ENCODE peak calls at places on chromosomes 16 and 17, in seven cellular contexts. A is mucosa of descending colon, G is NCI-H1092 treated with DMSO at 0.1 percent for 48 hours, L is Right ventricle myocardium superior, S is endothelial cell of umbilical vein, I is activated T-helper 1 cell treated with Interleukin-2 at 50 U/mL for 16 hours, H is Kasumi-1. F is an unnamed sample.

GRCh38 chr16:55499951-55500350 is 8.9 kb upstream of the LPCAT2 start:
- DNase-seq in A (no peak), G (no peak), L (no peak), S (peak; percentile 98), I (no peak), H (peak; percentile 59), F (peak; percentile 95)

GRCh38 chr17:48127371-48128051 is 19.9 kb downstream of the SNX11 start:
- DNase-seq in A (no peak), G (no peak), L (no peak), S (peak; percentile 65), I (no peak), H (no peak), F (peak; percentile 91)

GRCh38 chr16:28873543-28874201 is 4.6 kb upstream of the ATP2A1 start:
- DNase-seq in A (peak; percentile 35), G (no peak), L (no peak), S (no peak), I (peak; percentile 31), H (no peak), F (peak; percentile 18)

GRCh38 chr17:41678907-41679739 is 9.6 kb upstream of the EIF1 start:
- DNase-seq in A (peak; percentile 63), G (no peak), L (no peak), S (peak; percentile 63), I (peak; percentile 29), H (peak; percentile 73), F (peak; percentile 64)

GRCh38 chr16:20740007-20740883 is 1.4 kb downstream of the THUMPD1 start:
- DNase-seq in A (peak; percentile 47), G (no peak), L (no peak), S (peak; percentile 53), I (no peak), H (peak; percentile 11), F (peak; percentile 37)

GRCh38 chr16:23310744-23311143 is 8.6 kb downstream of the SCNN1B start:
- DNase-seq in A (no peak), G (no peak), L (no peak), S (no peak), I (no peak), H (no peak), F (no peak)

GRCh38 chr17:14337596-14338079 is 36.8 kb downstream of the HS3ST3B1 start:
- DNase-seq in A (no peak), G (no peak), L (no peak), S (no peak), I (no peak), H (no peak), F (no peak)

GRCh38 chr16:64184156-64184555 is 937.7 kb downstream of the CDH11 start:
- DNase-seq in A (no peak), G (no peak), L (no peak), S (no peak), I (no peak), H (no peak), F (no peak)

GRCh38 chr17:16425698-16426659 is 10.6 kb downstream of the TRPV2 start:
- DNase-seq in A (no peak), G (peak; percentile 45), L (no peak), S (no peak), I (no peak), H (no peak), F (no peak)

GRCh38 chr16:2819179-2819938 is 2.3 kb downstream of the PRSS21 start:
- DNase-seq in A (no peak), G (no peak), L (peak; percentile 17), S (no peak), I (no peak), H (no peak), F (no peak)

GRCh38 chr16:22937169-22937568 is 123.2 kb downstream of the HS3ST2 start:
- DNase-seq in A (no peak), G (no peak), L (no peak), S (no peak), I (no peak), H (no peak), F (no peak)

GRCh38 chr16:66248096-66248495 is 118.4 kb upstream of the CDH5 start:
- DNase-seq in A (peak; percentile 20), G (no peak), L (peak; percentile 88), S (no peak), I (no peak), H (no peak), F (no peak)

GRCh38 chr16:64077242-64077641 is 1044.6 kb downstream of the CDH11 start:
- DNase-seq in A (no peak), G (no peak), L (no peak), S (no peak), I (no peak), H (no peak), F (no peak)